ENCODE peak calls at places on chromosomes 1 and 21, in eight cellular contexts. A, R, K, I, E, F, G and S are unnamed samples. For H3K4me1, the result is how much of the 10 kb centered on the place peaks cover.

GRCh38 chr1:159993911-159994310 is 37.9 kb downstream of the PIGM start:
- DNase-seq in K (no peak), I (no peak), R (no peak), A (no peak), F (no peak), E (no peak), G (no peak), S (no peak)

GRCh38 chr1:201525196-201525778 is 13.6 kb upstream of the NAV1 start:
- DNase-seq in K (no peak), E (no peak), R (no peak), A (no peak), G (no peak), F (no peak), I (no peak), S (no peak)

GRCh38 chr21:34635307-34635706 is 20.4 kb upstream of the RCAN1 start:
- DNase-seq in K (peak), R (no peak), A (no peak), I (no peak), E (no peak), G (peak), F (no peak), S (no peak)

GRCh38 chr1:18412882-18413353 is 67.8 kb upstream of the KLHDC7A start:
- DNase-seq in G (no peak), F (no peak), R (no peak), K (no peak), A (no peak), I (no peak), E (no peak), S (peak)

GRCh38 chr21:32569261-32570230 is 15.8 kb downstream of the TCP10L start:
- DNase-seq in K (peak), I (peak), F (peak), R (peak), E (peak), G (peak), A (peak), S (peak)

GRCh38 chr1:174800221-174800791 is 199.4 kb upstream of the CACYBP start:
- DNase-seq in I (no peak), A (peak), G (peak), K (no peak), R (peak), E (peak), F (peak), S (peak)

GRCh38 chr1:81470250-81470649 is 330.5 kb upstream of the ADGRL2 start:
- DNase-seq in R (no peak), K (no peak), E (no peak), A (no peak), I (no peak), G (no peak), F (no peak), S (no peak)

GRCh38 chr1:154998201-154998780 is 4.3 kb upstream of the ZBTB7B start:
- DNase-seq in I (no peak), E (no peak), R (no peak), K (peak), F (no peak), G (peak), A (no peak), S (no peak)

GRCh38 chr1:201215531-201216357 is 25.1 kb downstream of the IGFN1 start:
- DNase-seq in E (no peak), I (no peak), F (no peak), G (no peak), K (no peak), R (no peak), A (no peak), S (no peak)

GRCh38 chr1:233355841-233356704 is 28.5 kb downstream of the MAP3K21 start:
- DNase-seq in I (no peak), G (no peak), F (peak), A (no peak), R (no peak), K (no peak), E (no peak), S (no peak)

GRCh38 chr21:42665026-42665425 is 11.6 kb downstream of the PDE9A start:
- DNase-seq in R (no peak), A (no peak), G (no peak), E (no peak), I (no peak), K (no peak), F (no peak), S (no peak)

GRCh38 chr1:184533049-184533448 is 146.2 kb downstream of the C1orf21 start:
- DNase-seq in G (peak), F (no peak), E (no peak), I (no peak), R (no peak), A (no peak), K (no peak), S (no peak)

GRCh38 chr21:44920694-44921604 is at the start of gene ITGB2:
- DNase-seq in K (no peak), R (no peak), A (no peak), I (no peak), F (peak), E (no peak), G (peak), S (no peak)

DNA sequence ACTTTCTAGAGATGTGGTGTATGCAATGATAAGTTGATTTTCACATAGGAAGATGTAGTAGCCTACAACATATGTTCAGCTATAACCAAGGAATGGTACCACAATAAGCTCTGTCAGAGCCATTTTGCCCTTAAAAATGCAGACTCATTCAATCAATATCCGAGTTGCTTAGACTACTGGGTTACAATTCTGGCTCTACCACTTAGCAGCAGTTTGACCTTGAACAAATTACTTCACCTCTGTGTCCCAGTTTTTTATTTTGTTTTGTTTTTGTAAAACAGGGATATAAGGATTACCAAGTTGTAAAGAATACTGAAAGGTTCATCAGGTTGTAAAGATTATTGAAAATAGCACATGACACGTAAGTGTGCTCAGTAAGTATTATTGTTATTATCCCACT is 9.3 kb downstream of the EPS15 start:
- DNase-seq in K (no peak), E (no peak), G (no peak), R (no peak), F (no peak), I (no peak), A (no peak), S (no peak)
- H3K4me1 ChIP-seq in K (under half), E (under half), G (under half), R (under half), F (half or more), I (under half), A (under half), S (under half)

GRCh38 chr1:108852141-108852540 is 4.8 kb downstream of the AKNAD1 start:
- DNase-seq in K (no peak), G (no peak), E (no peak), R (no peak), F (no peak), I (peak), A (peak), S (no peak)
- H2AFZ ChIP-seq in K (no peak), G (no peak), E (no peak), R (peak), F (no peak), I (no peak), A (peak), S (no peak)

GRCh38 chr1:164180824-164181223 is 378.2 kb upstream of the PBX1 start:
- DNase-seq in A (peak), I (no peak), G (no peak), K (no peak), E (no peak), R (no peak), F (no peak), S (no peak)
- H3K4me1 ChIP-seq in A (under half), I (under half), G (under half), K (under half), E (under half), R (under half), F (under half), S (under half)

GRCh38 chr1:146019225-146020057 is 2.1 kb downstream of the HJV start:
- DNase-seq in G (peak), E (no peak), K (peak), R (no peak), A (no peak), I (no peak), F (no peak), S (no peak)
- H2AFZ ChIP-seq in G (peak), E (no peak), K (peak), R (peak), A (no peak), I (no peak), F (no peak), S (no peak)

GRCh38 chr1:234779160-234779538 is 169.2 kb upstream of the IRF2BP2 start:
- DNase-seq in K (no peak), G (no peak), I (no peak), R (no peak), E (no peak), F (no peak), A (no peak), S (peak)

GRCh38 chr1:234780112-234780511 is 170.1 kb upstream of the IRF2BP2 start:
- DNase-seq in I (no peak), K (no peak), G (no peak), E (no peak), F (no peak), A (no peak), R (no peak), S (no peak)

GRCh38 chr1:234776875-234777849 is 167.2 kb upstream of the IRF2BP2 start:
- DNase-seq in I (no peak), G (no peak), R (no peak), F (no peak), E (no peak), K (no peak), A (no peak), S (peak)

GRCh38 chr1:234777850-234778214 is 167.9 kb upstream of the IRF2BP2 start:
- DNase-seq in I (no peak), K (no peak), G (no peak), A (no peak), F (no peak), R (no peak), E (no peak), S (peak)

DNA sequence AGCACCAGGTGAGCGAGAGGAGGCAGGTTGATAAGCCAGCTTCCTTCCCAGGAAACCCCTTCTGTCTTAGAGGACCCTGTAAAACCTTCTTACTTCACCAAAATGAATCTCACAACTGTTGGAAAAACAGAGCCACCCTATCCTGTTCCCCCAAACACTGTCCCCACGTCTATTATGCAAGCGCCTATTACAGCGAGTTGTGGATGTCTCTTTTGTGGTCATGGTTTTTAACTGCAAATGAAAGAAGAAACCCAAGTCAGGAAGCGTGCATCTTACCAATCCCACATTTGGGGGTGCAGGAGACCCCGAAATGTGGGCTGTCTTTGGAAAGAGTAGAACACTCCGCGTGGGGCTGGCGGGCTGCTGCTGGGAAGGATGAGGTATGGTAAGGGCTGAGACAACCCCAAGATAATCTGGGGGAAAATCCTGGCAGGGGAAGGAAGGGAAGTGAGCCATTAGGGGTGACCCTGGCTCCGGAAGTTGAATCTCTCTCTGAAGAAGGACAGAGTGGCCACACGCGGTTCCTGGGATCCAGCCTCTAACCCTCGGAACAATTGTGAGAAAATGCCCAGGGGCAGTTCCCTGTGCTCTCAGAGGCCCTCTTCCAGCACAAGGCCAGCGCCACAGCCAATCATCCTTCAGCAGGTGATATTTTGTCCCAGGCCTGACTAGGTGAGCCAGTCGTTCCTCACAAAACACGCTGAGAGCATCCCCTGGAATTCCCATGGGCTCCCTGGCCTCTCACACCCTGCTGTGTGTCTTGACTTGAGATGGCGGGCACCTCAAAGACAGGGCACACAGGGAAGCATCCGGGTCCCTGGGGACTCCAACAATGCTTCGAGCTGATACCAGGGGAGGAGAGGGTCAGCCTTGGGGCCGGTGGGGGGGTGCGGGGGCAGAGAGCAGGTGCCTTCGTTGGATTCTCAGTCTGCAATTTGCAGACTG is 168.5 kb upstream of the IRF2BP2 start:
- DNase-seq in A (no peak), I (no peak), K (peak), R (no peak), G (peak), F (no peak), E (peak), S (peak)
- H3K4me1 ChIP-seq in A (under half), I (under half), K (under half), R (under half), G (under half), F (under half), E (under half), S (under half)

DNA sequence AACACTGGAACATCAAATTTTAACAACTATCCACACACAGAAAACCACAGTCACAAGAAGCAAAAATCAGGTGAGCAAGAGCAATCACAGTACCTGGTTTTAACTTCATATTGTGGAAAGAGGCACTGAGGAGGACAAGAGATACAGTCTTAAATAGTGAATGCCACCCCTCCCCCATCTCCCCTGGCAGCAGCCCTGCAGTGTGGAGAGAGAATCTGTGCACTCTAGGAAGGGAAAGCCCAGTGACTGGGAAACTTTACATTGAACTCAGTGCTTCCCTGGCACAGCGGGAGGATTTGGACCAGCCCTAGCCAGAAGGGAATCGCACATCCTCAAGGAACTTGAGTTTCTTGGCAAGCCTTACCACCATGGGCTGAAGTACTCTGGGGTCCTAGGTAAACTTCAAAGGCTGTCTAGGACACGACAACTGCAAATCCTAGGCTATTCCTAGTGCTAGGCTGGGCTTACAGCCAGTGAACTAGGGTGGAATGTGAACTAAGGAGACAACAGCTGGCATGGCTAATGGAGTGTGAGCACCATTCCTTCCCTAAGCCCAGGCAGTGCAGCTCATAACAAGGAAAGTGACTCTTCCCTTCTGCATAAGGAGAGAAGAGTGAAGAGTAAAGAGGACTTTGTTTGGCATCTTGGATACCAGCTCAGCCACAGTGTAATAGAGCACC is 88.3 kb downstream of the COL24A1 start:
- DNase-seq in K (peak), G (peak), I (peak), F (no peak), E (no peak), R (no peak), A (peak), S (no peak)
- H2AFZ ChIP-seq in K (no peak), G (peak), I (no peak), F (no peak), E (no peak), R (no peak), A (no peak), S (no peak)

GRCh38 chr1:207822602-207823451 is 71.0 kb downstream of the CD46 start:
- DNase-seq in F (peak), A (peak), K (peak), R (no peak), I (peak), G (peak), E (peak), S (peak)
- H3K4me1 ChIP-seq in F (half or more), A (under half), K (under half), R (under half), I (under half), G (under half), E (under half), S (under half)

DNA sequence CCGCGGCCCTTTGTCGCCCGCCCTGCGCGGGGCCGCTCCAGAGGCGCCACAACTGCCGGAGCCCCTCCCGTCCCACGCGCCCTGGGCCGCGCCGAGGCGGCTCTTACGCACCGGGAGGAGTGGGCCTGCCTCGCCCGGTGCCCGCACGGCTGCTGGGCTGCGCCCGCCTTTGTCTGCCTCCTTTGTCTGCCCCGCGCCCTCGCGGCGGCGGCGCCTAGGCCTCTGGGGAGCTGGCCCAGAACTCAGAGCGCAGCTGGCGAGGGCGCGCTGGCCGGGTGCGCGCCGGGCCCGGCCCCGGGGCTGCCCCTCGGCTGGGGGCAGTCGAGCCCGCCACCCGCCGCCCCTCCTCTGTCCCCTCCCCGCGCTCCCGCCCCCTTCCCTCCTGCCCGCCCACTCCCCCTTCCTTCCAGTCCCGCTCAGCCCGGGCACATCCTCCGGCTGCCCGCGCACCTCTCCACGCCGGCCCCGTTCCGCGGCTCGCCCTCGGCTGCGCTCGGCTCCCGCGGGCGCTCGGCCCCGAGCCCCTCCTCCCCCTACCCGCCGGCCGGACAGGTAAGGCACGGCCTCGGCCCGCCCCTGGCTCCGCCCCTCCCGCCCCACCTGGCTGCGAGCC is at the start of gene DRAXIN:
- DNase-seq in E (no peak), I (no peak), F (no peak), A (peak), R (peak), G (peak), K (peak), S (peak)
- H2AFZ ChIP-seq in E (no peak), I (no peak), F (no peak), A (no peak), R (peak), G (no peak), K (no peak), S (peak)